ENCODE peak calls at places on chromosomes 3 and 15, in six cellular contexts. B, F, A, S, Z and D are unnamed samples.

GRCh38 chr3:42665050-42665878 is 11.8 kb downstream of the ZBTB47 start:
- DNase-seq in A (no peak), B (no peak), S (no peak), Z (no peak), F (no peak), D (no peak)

GRCh38 chr3:81684739-81685395 is 76.6 kb downstream of the GBE1 start:
- DNase-seq in Z (peak), F (peak), S (no peak), A (peak), B (peak), D (peak)

GRCh38 chr3:127731546-127731945 is 58.8 kb downstream of the ABTB1 start:
- DNase-seq in S (no peak), A (no peak), B (no peak), F (no peak), Z (no peak), D (no peak)

GRCh38 chr3:39177708-39178332 is 14.6 kb downstream of the XIRP1 start:
- DNase-seq in B (peak), F (peak), Z (peak), S (peak), A (peak), D (peak)

GRCh38 chr15:76803049-76803571 is 102.0 kb downstream of the SCAPER start:
- DNase-seq in Z (no peak), B (no peak), F (no peak), A (no peak), S (no peak), D (no peak)

GRCh38 chr3:6455031-6455430 is 405.9 kb upstream of the GRM7 start:
- DNase-seq in F (no peak), A (no peak), S (no peak), Z (no peak), B (no peak), D (no peak)

GRCh38 chr15:67979281-67979680 is 74.8 kb upstream of the PIAS1 start:
- DNase-seq in Z (no peak), S (no peak), F (no peak), B (no peak), A (no peak), D (no peak)

GRCh38 chr15:94844533-94845390 is 613.4 kb downstream of the MCTP2 start:
- DNase-seq in Z (no peak), F (peak), S (peak), B (peak), A (no peak), D (no peak)

GRCh38 chr15:85545185-85545584 is 164.8 kb downstream of the AKAP13 start:
- DNase-seq in Z (peak), F (no peak), S (no peak), B (no peak), A (peak), D (no peak)

GRCh38 chr3:152968388-152969024 is 133.6 kb downstream of the P2RY1 start:
- DNase-seq in A (no peak), Z (no peak), S (no peak), B (no peak), F (peak), D (no peak)

GRCh38 chr3:70742081-70742480 is 429.6 kb upstream of the MDFIC2 start:
- DNase-seq in F (no peak), Z (no peak), A (no peak), B (no peak), S (no peak), D (no peak)

GRCh38 chr3:15064299-15064834 is 748 bp downstream of the MRPS25 start:
- DNase-seq in Z (peak), S (peak), B (no peak), A (peak), F (peak), D (peak)

GRCh38 chr15:99502182-99502581 is 63.6 kb upstream of the MEF2A start:
- DNase-seq in Z (no peak), F (no peak), B (no peak), A (no peak), S (no peak), D (no peak)

GRCh38 chr15:51622269-51623180 is at the start of gene DMXL2:
- DNase-seq in A (peak), B (peak), Z (peak), S (peak), F (peak), D (peak)
- TF ChIP-seq POLR2A in A (peak), B (no peak), Z (no peak), S (peak), F (peak), D (peak)

GRCh38 chr15:88620995-88621772 is at the start of gene AEN:
- DNase-seq in B (peak), S (peak), A (peak), F (peak), Z (peak), D (peak)
- TF ChIP-seq POLR2A in B (peak), S (no peak), A (peak), F (peak), Z (peak), D (peak)

GRCh38 chr3:5013021-5013906 is 34.0 kb downstream of the BHLHE40 start:
- DNase-seq in B (peak), F (peak), A (peak), S (no peak), Z (peak), D (peak)
- TF ChIP-seq POLR2A in B (no peak), F (peak), A (no peak), S (no peak), Z (no peak), D (no peak)

DNA sequence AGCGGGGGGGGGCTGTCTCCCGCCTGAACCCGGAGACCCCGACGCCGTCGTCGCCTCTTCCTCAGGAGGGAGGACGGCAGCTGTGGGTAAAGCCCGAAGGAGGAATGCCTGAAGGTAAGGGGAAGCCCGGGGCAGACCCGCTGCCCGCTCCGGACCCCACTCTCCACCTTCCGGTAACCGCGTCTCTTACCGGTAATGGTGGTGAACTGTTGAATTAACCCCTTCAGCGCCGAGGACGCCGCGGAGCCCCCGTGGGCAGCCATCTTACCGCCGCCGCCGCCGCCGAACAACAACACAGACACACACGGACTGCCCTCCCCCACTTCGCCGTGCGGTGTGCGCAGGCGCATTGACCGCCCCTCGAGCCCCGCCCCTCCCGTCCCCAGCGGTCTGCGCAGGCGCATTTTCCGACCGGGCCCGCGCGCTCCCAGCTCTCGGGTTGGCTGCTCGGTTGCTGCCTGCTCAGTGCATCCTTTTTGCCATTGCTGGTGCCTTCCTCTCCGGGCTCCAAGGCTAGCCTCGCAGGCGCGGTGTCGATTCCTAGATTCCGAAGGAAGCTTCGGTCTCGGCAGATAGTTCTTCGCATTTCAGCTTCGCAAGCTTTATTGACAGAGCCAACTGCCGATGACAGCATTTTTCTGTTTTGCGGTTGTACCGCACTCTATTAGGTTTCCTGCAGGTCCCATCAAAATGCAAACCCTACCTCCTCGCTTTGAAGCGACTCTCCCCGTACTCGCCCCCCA is at the start of gene UBXN7:
- DNase-seq in S (peak), Z (peak), F (peak), B (peak), A (peak), D (peak)
- TF ChIP-seq POLR2A in S (peak), Z (no peak), F (peak), B (peak), A (peak), D (peak)

GRCh38 chr3:11846281-11847034 is at the start of gene TAMM41:
- DNase-seq in Z (peak), S (peak), F (peak), B (peak), A (peak), D (peak)
- TF ChIP-seq POLR2A in Z (peak), S (peak), F (peak), B (peak), A (peak), D (peak)

GRCh38 chr3:187736418-187736871 is 8.8 kb downstream of the BCL6 start:
- DNase-seq in S (peak), Z (peak), F (no peak), A (peak), B (no peak), D (no peak)
- TF ChIP-seq POLR2A in S (no peak), Z (no peak), F (no peak), A (no peak), B (no peak), D (no peak)